ENCODE peak calls at places on chromosomes 3 and 15, in nine cellular contexts. One of them, this sample, is unnamed.

GRCh38 chr15:57537072-57537471 is 54.6 kb upstream of the MYZAP start:
- DNase-seq in transverse colon: no peak
- DNase-seq in body of pancreas: peak; percentile 88
- DNase-seq in right lobe of liver: no peak
- DNase-seq in naive thymus-derived CD4-positive, alpha-beta T cell: no peak
- DNase-seq in fibroblast of mammary gland: peak; percentile 83
- DNase-seq in HL-60: no peak
- DNase-seq in colonic mucosa: peak; percentile 40
- DNase-seq in endothelial cell of umbilical vein: peak; percentile 70
- DNase-seq in this sample: peak; percentile 29

GRCh38 chr3:140974900-140975299 is 33.3 kb downstream of the SLC25A36 start:
- DNase-seq in transverse colon: no peak
- DNase-seq in body of pancreas: no peak
- DNase-seq in right lobe of liver: no peak
- DNase-seq in naive thymus-derived CD4-positive, alpha-beta T cell: peak; percentile 13
- DNase-seq in fibroblast of mammary gland: no peak
- DNase-seq in HL-60: no peak
- DNase-seq in colonic mucosa: no peak
- DNase-seq in endothelial cell of umbilical vein: no peak
- DNase-seq in this sample: no peak

GRCh38 chr15:78082106-78082742 is 4.7 kb upstream of the TBC1D2B start:
- DNase-seq in transverse colon: peak; percentile 33
- DNase-seq in body of pancreas: no peak
- DNase-seq in right lobe of liver: no peak
- DNase-seq in naive thymus-derived CD4-positive, alpha-beta T cell: no peak
- DNase-seq in fibroblast of mammary gland: peak; percentile 42
- DNase-seq in HL-60: peak; percentile 43
- DNase-seq in colonic mucosa: peak; percentile 57
- DNase-seq in endothelial cell of umbilical vein: no peak
- DNase-seq in this sample: no peak

GRCh38 chr3:125141596-125142417 is 70.7 kb downstream of the SLC12A8 start:
- DNase-seq in transverse colon: peak; percentile 74
- DNase-seq in body of pancreas: peak; percentile 54
- DNase-seq in right lobe of liver: peak; percentile 70
- DNase-seq in naive thymus-derived CD4-positive, alpha-beta T cell: peak; percentile 71
- DNase-seq in fibroblast of mammary gland: no peak
- DNase-seq in HL-60: peak; percentile 44
- DNase-seq in colonic mucosa: peak; percentile 60
- DNase-seq in endothelial cell of umbilical vein: peak; percentile 37
- DNase-seq in this sample: no peak

GRCh38 chr3:194482196-194482593 is 4.6 kb downstream of the ATP13A3 start:
- DNase-seq in transverse colon: no peak
- DNase-seq in body of pancreas: no peak
- DNase-seq in right lobe of liver: no peak
- DNase-seq in naive thymus-derived CD4-positive, alpha-beta T cell: no peak
- DNase-seq in fibroblast of mammary gland: no peak
- DNase-seq in HL-60: no peak
- DNase-seq in colonic mucosa: no peak
- DNase-seq in endothelial cell of umbilical vein: no peak
- DNase-seq in this sample: no peak

GRCh38 chr3:173719585-173719984 is 322.0 kb downstream of the NLGN1 start:
- DNase-seq in transverse colon: no peak
- DNase-seq in body of pancreas: no peak
- DNase-seq in right lobe of liver: no peak
- DNase-seq in naive thymus-derived CD4-positive, alpha-beta T cell: no peak
- DNase-seq in fibroblast of mammary gland: no peak
- DNase-seq in HL-60: no peak
- DNase-seq in colonic mucosa: no peak
- DNase-seq in endothelial cell of umbilical vein: no peak
- DNase-seq in this sample: no peak

GRCh38 chr3:66485291-66485968 is 15.4 kb downstream of the LRIG1 start:
- DNase-seq in transverse colon: no peak
- DNase-seq in body of pancreas: no peak
- DNase-seq in right lobe of liver: no peak
- DNase-seq in naive thymus-derived CD4-positive, alpha-beta T cell: no peak
- DNase-seq in fibroblast of mammary gland: peak; percentile 78
- DNase-seq in HL-60: no peak
- DNase-seq in colonic mucosa: no peak
- DNase-seq in endothelial cell of umbilical vein: no peak
- DNase-seq in this sample: no peak

GRCh38 chr15:92949604-92950249 is 49.6 kb downstream of the CHD2 start:
- DNase-seq in transverse colon: no peak
- DNase-seq in body of pancreas: no peak
- DNase-seq in right lobe of liver: no peak
- DNase-seq in naive thymus-derived CD4-positive, alpha-beta T cell: no peak
- DNase-seq in fibroblast of mammary gland: peak; percentile 12
- DNase-seq in HL-60: no peak
- DNase-seq in colonic mucosa: no peak
- DNase-seq in endothelial cell of umbilical vein: no peak
- DNase-seq in this sample: no peak

GRCh38 chr15:69713726-69714559 is 261.3 kb downstream of the RPLP1 start:
- DNase-seq in transverse colon: peak; percentile 42
- DNase-seq in body of pancreas: no peak
- DNase-seq in right lobe of liver: no peak
- DNase-seq in naive thymus-derived CD4-positive, alpha-beta T cell: peak; percentile 80
- DNase-seq in fibroblast of mammary gland: no peak
- DNase-seq in HL-60: no peak
- DNase-seq in colonic mucosa: peak; percentile 21
- DNase-seq in endothelial cell of umbilical vein: no peak
- DNase-seq in this sample: peak; percentile 33

GRCh38 chr15:75420698-75421097 is 30.8 kb downstream of the SIN3A start:
- DNase-seq in transverse colon: no peak
- DNase-seq in body of pancreas: no peak
- DNase-seq in right lobe of liver: no peak
- DNase-seq in naive thymus-derived CD4-positive, alpha-beta T cell: no peak
- DNase-seq in fibroblast of mammary gland: peak; percentile 47
- DNase-seq in HL-60: no peak
- DNase-seq in colonic mucosa: no peak
- DNase-seq in endothelial cell of umbilical vein: peak; percentile 65
- DNase-seq in this sample: no peak

GRCh38 chr15:57541805-57542504 is 49.7 kb upstream of the MYZAP start:
- DNase-seq in transverse colon: peak; percentile 80
- DNase-seq in body of pancreas: peak; percentile 74
- DNase-seq in right lobe of liver: peak; percentile 54
- DNase-seq in naive thymus-derived CD4-positive, alpha-beta T cell: no peak
- DNase-seq in fibroblast of mammary gland: peak; percentile 80
- DNase-seq in HL-60: peak; percentile 40
- DNase-seq in colonic mucosa: peak; percentile 85
- DNase-seq in endothelial cell of umbilical vein: peak; percentile 77
- DNase-seq in this sample: peak; percentile 53

GRCh38 chr3:5037828-5038227 is 58.6 kb downstream of the BHLHE40 start:
- DNase-seq in transverse colon: no peak
- DNase-seq in body of pancreas: no peak
- DNase-seq in right lobe of liver: no peak
- DNase-seq in naive thymus-derived CD4-positive, alpha-beta T cell: no peak
- DNase-seq in fibroblast of mammary gland: no peak
- DNase-seq in HL-60: peak; percentile 30
- DNase-seq in colonic mucosa: no peak
- DNase-seq in endothelial cell of umbilical vein: no peak
- DNase-seq in this sample: no peak

GRCh38 chr15:74382004-74382816 is 14.8 kb upstream of the CYP11A1 start:
- DNase-seq in transverse colon: peak; percentile 87
- DNase-seq in body of pancreas: peak; percentile 82
- DNase-seq in right lobe of liver: peak; percentile 89
- DNase-seq in naive thymus-derived CD4-positive, alpha-beta T cell: peak; percentile 56
- DNase-seq in fibroblast of mammary gland: peak; percentile 75
- DNase-seq in HL-60: peak; percentile 78
- DNase-seq in colonic mucosa: peak; percentile 86
- DNase-seq in endothelial cell of umbilical vein: peak; percentile 69
- DNase-seq in this sample: peak; percentile 79

GRCh38 chr15:93467327-93467726 is 378.3 kb upstream of the RGMA start:
- DNase-seq in transverse colon: peak; percentile 20
- DNase-seq in body of pancreas: peak; percentile 78
- DNase-seq in right lobe of liver: no peak
- DNase-seq in naive thymus-derived CD4-positive, alpha-beta T cell: no peak
- DNase-seq in fibroblast of mammary gland: peak; percentile 68
- DNase-seq in HL-60: no peak
- DNase-seq in colonic mucosa: peak; percentile 24
- DNase-seq in endothelial cell of umbilical vein: no peak
- DNase-seq in this sample: peak; percentile 62

GRCh38 chr3:111547645-111548044 is 5.6 kb downstream of the CD96 start:
- DNase-seq in transverse colon: peak; percentile 14
- DNase-seq in body of pancreas: no peak
- DNase-seq in right lobe of liver: no peak
- DNase-seq in naive thymus-derived CD4-positive, alpha-beta T cell: peak; percentile 88
- DNase-seq in fibroblast of mammary gland: no peak
- DNase-seq in HL-60: peak; percentile 37
- DNase-seq in colonic mucosa: no peak
- DNase-seq in endothelial cell of umbilical vein: no peak
- DNase-seq in this sample: peak; percentile 83

GRCh38 chr3:184563569-184563925 is 2.0 kb downstream of the EPHB3 start:
- DNase-seq in transverse colon: no peak
- DNase-seq in body of pancreas: no peak
- DNase-seq in right lobe of liver: no peak
- DNase-seq in naive thymus-derived CD4-positive, alpha-beta T cell: no peak
- DNase-seq in fibroblast of mammary gland: no peak
- DNase-seq in HL-60: no peak
- DNase-seq in colonic mucosa: no peak
- DNase-seq in endothelial cell of umbilical vein: no peak
- DNase-seq in this sample: no peak

GRCh38 chr3:21750291-21750690 is 719 bp downstream of the ZNF385D start:
- DNase-seq in transverse colon: no peak
- DNase-seq in body of pancreas: no peak
- DNase-seq in right lobe of liver: no peak
- DNase-seq in naive thymus-derived CD4-positive, alpha-beta T cell: no peak
- DNase-seq in fibroblast of mammary gland: peak; percentile 66
- DNase-seq in HL-60: no peak
- DNase-seq in colonic mucosa: no peak
- DNase-seq in endothelial cell of umbilical vein: no peak
- DNase-seq in this sample: no peak

GRCh38 chr3:109018828-109019227 is 65.1 kb upstream of the GUCA1C start:
- DNase-seq in transverse colon: no peak
- DNase-seq in body of pancreas: no peak
- DNase-seq in right lobe of liver: no peak
- DNase-seq in naive thymus-derived CD4-positive, alpha-beta T cell: no peak
- DNase-seq in fibroblast of mammary gland: no peak
- DNase-seq in HL-60: peak; percentile 3
- DNase-seq in colonic mucosa: no peak
- DNase-seq in endothelial cell of umbilical vein: no peak
- DNase-seq in this sample: no peak

GRCh38 chr15:27101982-27102381 is 131.0 kb downstream of the GABRG3 start:
- DNase-seq in transverse colon: no peak
- DNase-seq in body of pancreas: no peak
- DNase-seq in right lobe of liver: no peak
- DNase-seq in naive thymus-derived CD4-positive, alpha-beta T cell: no peak
- DNase-seq in fibroblast of mammary gland: no peak
- DNase-seq in HL-60: no peak
- DNase-seq in colonic mucosa: no peak
- DNase-seq in endothelial cell of umbilical vein: no peak
- DNase-seq in this sample: no peak

GRCh38 chr15:65900488-65900887 is 31.2 kb downstream of the RAB11A start:
- DNase-seq in transverse colon: no peak
- DNase-seq in body of pancreas: no peak
- DNase-seq in right lobe of liver: no peak
- DNase-seq in naive thymus-derived CD4-positive, alpha-beta T cell: no peak
- DNase-seq in fibroblast of mammary gland: no peak
- DNase-seq in HL-60: peak; percentile 15
- DNase-seq in colonic mucosa: no peak
- DNase-seq in endothelial cell of umbilical vein: no peak
- DNase-seq in this sample: no peak

DNA sequence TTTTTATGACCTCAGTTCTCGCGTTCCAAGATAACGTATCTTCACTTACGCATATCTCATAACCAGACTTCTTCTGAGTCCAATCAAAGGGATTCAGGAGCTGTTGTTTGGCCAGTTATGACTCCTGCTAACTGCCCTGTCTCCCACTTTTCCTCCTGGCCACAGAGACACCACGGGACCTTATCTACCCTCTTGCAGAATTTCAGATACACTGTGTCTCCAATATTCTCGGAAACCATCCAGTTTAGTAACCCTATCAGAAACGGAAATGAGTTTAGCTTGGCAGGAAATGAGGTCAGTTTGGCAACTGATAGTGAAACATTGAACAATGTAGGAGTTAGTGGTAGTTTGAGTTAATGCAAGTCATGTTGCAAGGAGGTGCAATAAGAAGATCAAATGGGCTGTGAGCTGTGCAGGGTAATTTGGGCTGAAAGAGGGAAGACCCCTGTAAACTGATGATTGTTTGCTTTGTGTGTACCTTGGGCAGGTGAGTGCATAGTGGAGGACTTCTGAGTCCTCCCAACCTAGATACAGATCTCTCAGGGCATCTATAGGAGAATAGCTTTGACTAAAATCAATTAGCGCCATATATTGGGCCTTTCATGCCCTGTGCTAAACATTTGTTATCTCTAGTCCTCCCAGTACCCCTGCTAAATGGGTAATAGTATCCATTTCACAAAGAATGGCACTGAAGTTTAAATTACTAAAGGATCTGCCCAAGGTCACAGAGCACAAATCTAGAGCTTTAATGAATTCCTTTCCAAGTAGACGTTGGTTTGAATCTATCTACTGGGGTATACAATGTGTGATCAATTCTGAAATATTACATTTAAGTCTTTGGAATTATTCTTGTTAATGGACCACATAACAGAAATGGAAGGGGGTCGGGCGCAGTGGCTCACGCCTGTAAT is 41.3 kb upstream of the PIK3CB start:
- DNase-seq in transverse colon: no peak
- DNase-seq in body of pancreas: no peak
- DNase-seq in right lobe of liver: no peak
- DNase-seq in naive thymus-derived CD4-positive, alpha-beta T cell: no peak
- DNase-seq in fibroblast of mammary gland: no peak
- DNase-seq in HL-60: peak; percentile 85
- DNase-seq in colonic mucosa: no peak
- DNase-seq in endothelial cell of umbilical vein: peak; percentile 86
- DNase-seq in this sample: no peak
- H3K4me3 ChIP-seq in transverse colon: no peak overlapping the region
- H3K4me3 ChIP-seq in body of pancreas: no peak overlapping the region
- H3K4me3 ChIP-seq in right lobe of liver: no peak overlapping the region
- H3K4me3 ChIP-seq in naive thymus-derived CD4-positive, alpha-beta T cell: no peak overlapping the region
- H3K4me3 ChIP-seq in fibroblast of mammary gland: no peak overlapping the region
- H3K4me3 ChIP-seq in HL-60: no peak overlapping the region
- H3K4me3 ChIP-seq in colonic mucosa: no peak overlapping the region
- H3K4me3 ChIP-seq in endothelial cell of umbilical vein: no peak overlapping the region
- H3K4me3 ChIP-seq in this sample: no peak overlapping the region

GRCh38 chr3:52372822-52373504 is 56.8 kb downstream of the DNAH1 start:
- DNase-seq in transverse colon: peak; percentile 51
- DNase-seq in body of pancreas: no peak
- DNase-seq in right lobe of liver: no peak
- DNase-seq in naive thymus-derived CD4-positive, alpha-beta T cell: peak; percentile 25
- DNase-seq in fibroblast of mammary gland: no peak
- DNase-seq in HL-60: peak; percentile 84
- DNase-seq in colonic mucosa: peak; percentile 22
- DNase-seq in endothelial cell of umbilical vein: no peak
- DNase-seq in this sample: no peak
- H3K4me3 ChIP-seq in transverse colon: peak overlapping the region; percentile 14
- H3K4me3 ChIP-seq in body of pancreas: no peak overlapping the region
- H3K4me3 ChIP-seq in right lobe of liver: no peak overlapping the region
- H3K4me3 ChIP-seq in naive thymus-derived CD4-positive, alpha-beta T cell: no peak overlapping the region
- H3K4me3 ChIP-seq in fibroblast of mammary gland: no peak overlapping the region
- H3K4me3 ChIP-seq in HL-60: no peak overlapping the region
- H3K4me3 ChIP-seq in colonic mucosa: no peak overlapping the region
- H3K4me3 ChIP-seq in endothelial cell of umbilical vein: no peak overlapping the region
- H3K4me3 ChIP-seq in this sample: no peak overlapping the region

GRCh38 chr15:29044506-29044905 is 158.7 kb downstream of the APBA2 start:
- DNase-seq in transverse colon: no peak
- DNase-seq in body of pancreas: no peak
- DNase-seq in right lobe of liver: no peak
- DNase-seq in naive thymus-derived CD4-positive, alpha-beta T cell: no peak
- DNase-seq in fibroblast of mammary gland: no peak
- DNase-seq in HL-60: no peak
- DNase-seq in colonic mucosa: no peak
- DNase-seq in endothelial cell of umbilical vein: no peak
- DNase-seq in this sample: no peak
- H3K4me3 ChIP-seq in transverse colon: no peak overlapping the region
- H3K4me3 ChIP-seq in body of pancreas: no peak overlapping the region
- H3K4me3 ChIP-seq in right lobe of liver: no peak overlapping the region
- H3K4me3 ChIP-seq in naive thymus-derived CD4-positive, alpha-beta T cell: no peak overlapping the region
- H3K4me3 ChIP-seq in fibroblast of mammary gland: no peak overlapping the region
- H3K4me3 ChIP-seq in HL-60: no peak overlapping the region
- H3K4me3 ChIP-seq in colonic mucosa: no peak overlapping the region
- H3K4me3 ChIP-seq in endothelial cell of umbilical vein: no peak overlapping the region
- H3K4me3 ChIP-seq in this sample: no peak overlapping the region

GRCh38 chr3:101853971-101854370 is 4.7 kb downstream of the NFKBIZ start:
- DNase-seq in transverse colon: no peak
- DNase-seq in body of pancreas: no peak
- DNase-seq in right lobe of liver: no peak
- DNase-seq in naive thymus-derived CD4-positive, alpha-beta T cell: no peak
- DNase-seq in fibroblast of mammary gland: no peak
- DNase-seq in HL-60: no peak
- DNase-seq in colonic mucosa: no peak
- DNase-seq in endothelial cell of umbilical vein: no peak
- DNase-seq in this sample: no peak
- H3K4me3 ChIP-seq in transverse colon: peak overlapping the region; percentile 63
- H3K4me3 ChIP-seq in body of pancreas: no peak overlapping the region
- H3K4me3 ChIP-seq in right lobe of liver: no peak overlapping the region
- H3K4me3 ChIP-seq in naive thymus-derived CD4-positive, alpha-beta T cell: no peak overlapping the region
- H3K4me3 ChIP-seq in fibroblast of mammary gland: no peak overlapping the region
- H3K4me3 ChIP-seq in HL-60: no peak overlapping the region
- H3K4me3 ChIP-seq in colonic mucosa: no peak overlapping the region
- H3K4me3 ChIP-seq in endothelial cell of umbilical vein: no peak overlapping the region
- H3K4me3 ChIP-seq in this sample: no peak overlapping the region

This sample was measured in DND-41.